ENCODE peak calls at places on chromosomes 16 and 17, in eight cellular contexts. One of them, this sample, is unnamed.

GRCh38 chr16:97822-98221 is 19.8 kb downstream of the MPG start:
- DNase-seq in neural crest cell: no peak
- DNase-seq in RPMI7951: no peak
- DNase-seq in stimulated activated CD8-positive, alpha-beta memory T cell treated with anti-CD3 and anti-CD28 coated beads, Interleukin-2, amount 100 ng/mL, for 48 hours: no peak
- DNase-seq in activated naive CD4-positive, alpha-beta T cell treated with anti-CD3 and anti-CD28 coated beads, Interleukin-2, amount 10 ng/mL, durations not matched to agents 7 days and 5 days: no peak
- DNase-seq in central memory CD4-positive, alpha-beta T cell: no peak
- DNase-seq in RWPE1: no peak
- DNase-seq in dermis blood vessel endothelial cell: no peak
- DNase-seq in this sample: no peak

GRCh38 chr16:86010680-86011141 is 111.7 kb downstream of the IRF8 start:
- DNase-seq in central memory CD4-positive, alpha-beta T cell: no peak
- DNase-seq in RPMI7951: no peak
- DNase-seq in activated naive CD4-positive, alpha-beta T cell treated with anti-CD3 and anti-CD28 coated beads, Interleukin-2, amount 10 ng/mL, durations not matched to agents 7 days and 5 days: no peak
- DNase-seq in stimulated activated CD8-positive, alpha-beta memory T cell treated with anti-CD3 and anti-CD28 coated beads, Interleukin-2, amount 100 ng/mL, for 48 hours: no peak
- DNase-seq in RWPE1: no peak
- DNase-seq in neural crest cell: no peak
- DNase-seq in dermis blood vessel endothelial cell: no peak
- DNase-seq in this sample: no peak

GRCh38 chr17:82658796-82659452 is 10.7 kb upstream of the WDR45B start:
- DNase-seq in stimulated activated CD8-positive, alpha-beta memory T cell treated with anti-CD3 and anti-CD28 coated beads, Interleukin-2, amount 100 ng/mL, for 48 hours: no peak
- DNase-seq in dermis blood vessel endothelial cell: no peak
- DNase-seq in RWPE1: no peak
- DNase-seq in RPMI7951: no peak
- DNase-seq in neural crest cell: no peak
- DNase-seq in central memory CD4-positive, alpha-beta T cell: no peak
- DNase-seq in activated naive CD4-positive, alpha-beta T cell treated with anti-CD3 and anti-CD28 coated beads, Interleukin-2, amount 10 ng/mL, durations not matched to agents 7 days and 5 days: no peak
- DNase-seq in this sample: no peak

GRCh38 chr17:59292174-59292523 is 39.3 kb upstream of the YPEL2 start:
- DNase-seq in RWPE1: no peak
- DNase-seq in dermis blood vessel endothelial cell: peak
- DNase-seq in central memory CD4-positive, alpha-beta T cell: no peak
- DNase-seq in neural crest cell: no peak
- DNase-seq in activated naive CD4-positive, alpha-beta T cell treated with anti-CD3 and anti-CD28 coated beads, Interleukin-2, amount 10 ng/mL, durations not matched to agents 7 days and 5 days: no peak
- DNase-seq in stimulated activated CD8-positive, alpha-beta memory T cell treated with anti-CD3 and anti-CD28 coated beads, Interleukin-2, amount 100 ng/mL, for 48 hours: no peak
- DNase-seq in RPMI7951: no peak
- DNase-seq in this sample: peak

GRCh38 chr17:80826955-80827645 is 164.5 kb upstream of the CHMP6 start:
- DNase-seq in dermis blood vessel endothelial cell: peak
- DNase-seq in activated naive CD4-positive, alpha-beta T cell treated with anti-CD3 and anti-CD28 coated beads, Interleukin-2, amount 10 ng/mL, durations not matched to agents 7 days and 5 days: peak
- DNase-seq in neural crest cell: no peak
- DNase-seq in RWPE1: peak
- DNase-seq in RPMI7951: peak
- DNase-seq in central memory CD4-positive, alpha-beta T cell: no peak
- DNase-seq in stimulated activated CD8-positive, alpha-beta memory T cell treated with anti-CD3 and anti-CD28 coated beads, Interleukin-2, amount 100 ng/mL, for 48 hours: no peak
- DNase-seq in this sample: peak

GRCh38 chr17:69539274-69539673 is 124.8 kb downstream of the MAP2K6 start:
- DNase-seq in activated naive CD4-positive, alpha-beta T cell treated with anti-CD3 and anti-CD28 coated beads, Interleukin-2, amount 10 ng/mL, durations not matched to agents 7 days and 5 days: no peak
- DNase-seq in neural crest cell: no peak
- DNase-seq in dermis blood vessel endothelial cell: no peak
- DNase-seq in central memory CD4-positive, alpha-beta T cell: no peak
- DNase-seq in RPMI7951: peak
- DNase-seq in stimulated activated CD8-positive, alpha-beta memory T cell treated with anti-CD3 and anti-CD28 coated beads, Interleukin-2, amount 100 ng/mL, for 48 hours: no peak
- DNase-seq in RWPE1: no peak
- DNase-seq in this sample: no peak

GRCh38 chr17:82655523-82655922 is 7.3 kb upstream of the WDR45B start:
- DNase-seq in dermis blood vessel endothelial cell: no peak
- DNase-seq in neural crest cell: no peak
- DNase-seq in activated naive CD4-positive, alpha-beta T cell treated with anti-CD3 and anti-CD28 coated beads, Interleukin-2, amount 10 ng/mL, durations not matched to agents 7 days and 5 days: no peak
- DNase-seq in central memory CD4-positive, alpha-beta T cell: no peak
- DNase-seq in RWPE1: no peak
- DNase-seq in stimulated activated CD8-positive, alpha-beta memory T cell treated with anti-CD3 and anti-CD28 coated beads, Interleukin-2, amount 100 ng/mL, for 48 hours: no peak
- DNase-seq in RPMI7951: no peak
- DNase-seq in this sample: no peak

GRCh38 chr17:3029213-3029913 is 34.0 kb downstream of the OR1D5 start:
- DNase-seq in neural crest cell: no peak
- DNase-seq in central memory CD4-positive, alpha-beta T cell: no peak
- DNase-seq in RWPE1: no peak
- DNase-seq in dermis blood vessel endothelial cell: peak
- DNase-seq in stimulated activated CD8-positive, alpha-beta memory T cell treated with anti-CD3 and anti-CD28 coated beads, Interleukin-2, amount 100 ng/mL, for 48 hours: no peak
- DNase-seq in activated naive CD4-positive, alpha-beta T cell treated with anti-CD3 and anti-CD28 coated beads, Interleukin-2, amount 10 ng/mL, durations not matched to agents 7 days and 5 days: no peak
- DNase-seq in RPMI7951: no peak
- DNase-seq in this sample: no peak

GRCh38 chr17:39036009-39036408 is 68.8 kb upstream of the FBXO47 start:
- DNase-seq in dermis blood vessel endothelial cell: no peak
- DNase-seq in central memory CD4-positive, alpha-beta T cell: no peak
- DNase-seq in activated naive CD4-positive, alpha-beta T cell treated with anti-CD3 and anti-CD28 coated beads, Interleukin-2, amount 10 ng/mL, durations not matched to agents 7 days and 5 days: no peak
- DNase-seq in stimulated activated CD8-positive, alpha-beta memory T cell treated with anti-CD3 and anti-CD28 coated beads, Interleukin-2, amount 100 ng/mL, for 48 hours: no peak
- DNase-seq in RPMI7951: no peak
- DNase-seq in RWPE1: no peak
- DNase-seq in neural crest cell: no peak
- DNase-seq in this sample: no peak

GRCh38 chr17:60971515-60972369 is 294.1 kb downstream of the BCAS3 start:
- DNase-seq in RPMI7951: peak
- DNase-seq in dermis blood vessel endothelial cell: peak
- DNase-seq in neural crest cell: peak
- DNase-seq in stimulated activated CD8-positive, alpha-beta memory T cell treated with anti-CD3 and anti-CD28 coated beads, Interleukin-2, amount 100 ng/mL, for 48 hours: no peak
- DNase-seq in central memory CD4-positive, alpha-beta T cell: peak
- DNase-seq in RWPE1: peak
- DNase-seq in activated naive CD4-positive, alpha-beta T cell treated with anti-CD3 and anti-CD28 coated beads, Interleukin-2, amount 10 ng/mL, durations not matched to agents 7 days and 5 days: peak
- DNase-seq in this sample: peak

This sample was measured in Caki2.